ENCODE peak calls at places on chromosome 3, in four cellular contexts. O is neuronal stem cell, N is trophoblast cell, W is fibroblast of lung. F is an unnamed sample.
A peak's percentile ranks its signal among the peaks of the same experiment; 100 is the strongest.

GRCh38 chr3:94070341-94070911 is 7.6 kb downstream of the NSUN3 start:
- DNase-seq in O (no peak), N (no peak), W (no peak), F (no peak)

GRCh38 chr3:10198761-10199688 is 34.3 kb downstream of the IRAK2 start:
- DNase-seq in O (no peak), N (peak; percentile 9), W (peak; percentile 33), F (no peak)

GRCh38 chr3:144221771-144222170 is 250.1 kb downstream of the DIPK2A start:
- DNase-seq in O (no peak), N (no peak), W (no peak), F (peak; percentile 12)

GRCh38 chr3:4438296-4438695 is 28.8 kb downstream of the SUMF1 start:
- DNase-seq in O (no peak), N (peak; percentile 82), W (no peak), F (peak; percentile 33)

GRCh38 chr3:45864760-45865567 is 21.4 kb upstream of the CCR9 start:
- DNase-seq in O (no peak), N (no peak), W (no peak), F (no peak)

GRCh38 chr3:132088291-132088690 is 53.5 kb upstream of the CPNE4 start:
- DNase-seq in O (no peak), N (peak; percentile 16), W (no peak), F (no peak)

GRCh38 chr3:49805367-49805782 is 2.3 kb downstream of the INKA1 start:
- DNase-seq in O (no peak), N (no peak), W (peak; percentile 88), F (no peak)

GRCh38 chr3:112086018-112086854 is at the start of gene C3orf52:
- DNase-seq in O (peak; percentile 74), N (peak; percentile 87), W (peak; percentile 63), F (peak; percentile 96)

GRCh38 chr3:162034368-162034767 is 537.8 kb downstream of the OTOL1 start:
- DNase-seq in O (no peak), N (no peak), W (peak; percentile 44), F (peak; percentile 35)

GRCh38 chr3:153289334-153289808 is 127.3 kb downstream of the RAP2B start:
- DNase-seq in O (no peak), N (no peak), W (peak; percentile 21), F (peak; percentile 37)

DNA sequence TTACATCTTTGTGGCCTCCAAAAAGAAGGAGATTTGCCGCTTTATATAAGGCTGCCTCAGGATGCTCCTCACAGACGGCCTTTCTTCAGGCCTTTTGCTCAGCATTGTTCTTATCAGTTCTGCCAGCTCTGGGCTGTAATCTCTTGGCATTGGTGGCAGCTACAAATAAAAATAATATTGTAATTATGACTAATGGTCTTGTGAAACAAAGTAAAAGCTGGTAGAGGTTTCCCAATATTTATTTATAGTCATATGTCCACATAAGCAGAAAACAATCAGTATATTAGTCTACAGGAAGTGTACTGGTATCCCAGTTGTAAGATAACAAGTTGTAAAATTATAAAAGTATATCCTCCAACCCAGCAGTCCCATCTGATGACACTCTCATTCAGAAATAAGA is 7.3 kb downstream of the NEK4 start:
- DNase-seq in O (no peak), N (no peak), W (peak; percentile 2), F (no peak)
- H3K4me2 ChIP-seq in O (no peak overlapping the region), N (no peak overlapping the region), W (no peak overlapping the region), F (no peak overlapping the region)

DNA sequence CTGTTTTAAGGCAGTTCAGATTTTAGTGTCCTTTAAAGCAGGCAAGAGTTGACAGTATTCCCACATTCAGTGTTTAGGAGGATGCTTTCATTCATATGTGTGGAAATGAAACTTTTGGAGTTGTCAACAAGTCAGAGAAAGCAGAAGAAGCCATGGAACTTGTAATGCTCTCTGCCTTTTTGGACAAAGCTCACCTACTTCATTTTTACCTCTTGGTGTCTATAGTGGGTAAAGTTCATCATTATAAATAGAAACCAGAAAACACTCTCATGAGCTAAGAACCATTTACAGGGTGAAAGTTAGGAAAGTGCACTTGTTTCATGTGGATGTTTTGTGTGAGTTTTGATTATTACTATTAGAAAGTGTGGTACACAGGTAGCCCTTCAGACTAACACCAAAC is 9.2 kb upstream of the NFKBIZ start:
- DNase-seq in O (no peak), N (no peak), W (no peak), F (no peak)
- H3K4me2 ChIP-seq in O (no peak overlapping the region), N (no peak overlapping the region), W (no peak overlapping the region), F (no peak overlapping the region)

GRCh38 chr3:186383026-186383993 is 21.3 kb upstream of the DGKG start:
- DNase-seq in O (no peak), N (no peak), W (no peak), F (peak; percentile 31)
- H3K4me2 ChIP-seq in O (no peak overlapping the region), N (no peak overlapping the region), W (no peak overlapping the region), F (no peak overlapping the region)

GRCh38 chr3:73298243-73299183 is 237.1 kb downstream of the EBLN2 start:
- DNase-seq in O (no peak), N (no peak), W (no peak), F (no peak)

GRCh38 chr3:73295511-73296257 is 234.2 kb downstream of the EBLN2 start:
- DNase-seq in O (no peak), N (no peak), W (no peak), F (no peak)

GRCh38 chr3:73296258-73296635 is 234.8 kb downstream of the EBLN2 start:
- DNase-seq in O (no peak), N (no peak), W (no peak), F (no peak)

GRCh38 chr3:73294532-73294931 is 233.1 kb downstream of the EBLN2 start:
- DNase-seq in O (no peak), N (no peak), W (no peak), F (peak; percentile 48)

DNA sequence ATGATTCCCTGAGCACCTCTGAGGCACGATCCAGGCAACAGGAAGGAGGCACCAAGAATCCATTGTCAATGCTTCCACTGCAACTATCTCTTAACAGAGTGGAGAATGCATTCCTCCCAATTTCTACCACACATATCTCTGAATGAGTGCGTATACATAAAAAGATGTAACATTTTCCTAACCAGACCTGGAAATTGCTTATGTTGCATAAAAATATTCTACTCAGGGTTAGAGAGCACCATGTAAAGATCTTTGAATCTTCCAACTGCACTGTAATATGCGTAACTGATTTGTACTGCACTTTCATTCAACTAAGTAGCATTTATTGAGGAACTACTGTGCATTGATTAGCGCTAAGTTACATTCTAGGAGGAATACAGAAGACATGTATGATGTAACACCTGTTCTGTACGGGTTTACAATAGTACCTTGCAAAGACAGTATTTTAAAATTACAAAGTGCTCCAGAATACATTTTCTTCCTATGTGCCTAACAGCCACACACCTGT is 237.8 kb downstream of the EBLN2 start:
- DNase-seq in O (no peak), N (no peak), W (no peak), F (no peak)
- H3K4me2 ChIP-seq in O (no peak overlapping the region), N (no peak overlapping the region), W (no peak overlapping the region), F (no peak overlapping the region)

F was measured in mesendoderm.